ENCODE peak calls at places on chromosome 15, in six cellular contexts. O, D, M, S, W and U are unnamed samples.

GRCh38 chr15:31440754-31441298 is 114.2 kb downstream of the KLF13 start:
- DNase-seq in O (peak), D (peak), M (peak), S (peak), W (no peak), U (peak)

GRCh38 chr15:71096676-71097075 is 18.6 kb upstream of the THSD4 start:
- DNase-seq in O (no peak), D (no peak), M (no peak), S (no peak), W (no peak), U (no peak)

GRCh38 chr15:30030350-30030749 is 52.4 kb upstream of the GOLGA8J start:
- DNase-seq in O (no peak), D (peak), M (no peak), S (no peak), W (no peak), U (no peak)

GRCh38 chr15:47500823-47501222 is 216.5 kb upstream of the SEMA6D start:
- DNase-seq in O (no peak), D (no peak), M (no peak), S (no peak), W (no peak), U (no peak)

GRCh38 chr15:58952751-58953150 is 19.3 kb upstream of the SLTM start:
- DNase-seq in O (no peak), D (peak), M (no peak), S (peak), W (no peak), U (no peak)

GRCh38 chr15:41881925-41882688 is 11.7 kb downstream of the SPTBN5 start:
- DNase-seq in O (peak), D (no peak), M (no peak), S (peak), W (no peak), U (no peak)

GRCh38 chr15:61410656-61411055 is 181.6 kb upstream of the RORA start:
- DNase-seq in O (peak), D (peak), M (no peak), S (no peak), W (no peak), U (no peak)

GRCh38 chr15:23039917-23040281 is 530 bp upstream of the TUBGCP5 start:
- DNase-seq in O (no peak), D (no peak), M (no peak), S (no peak), W (no peak), U (no peak)

GRCh38 chr15:70806992-70807712 is 43.8 kb upstream of the UACA start:
- DNase-seq in O (no peak), D (peak), M (no peak), S (no peak), W (no peak), U (no peak)

GRCh38 chr15:101242160-101242998 is 9.5 kb downstream of the CHSY1 start:
- DNase-seq in O (peak), D (peak), M (peak), S (no peak), W (no peak), U (peak)

GRCh38 chr15:100733088-100733487 is 130.7 kb downstream of the ASB7 start:
- DNase-seq in O (peak), D (peak), M (no peak), S (no peak), W (no peak), U (no peak)

GRCh38 chr15:66785637-66786036 is 83.6 kb downstream of the SMAD6 start:
- DNase-seq in O (no peak), D (peak), M (no peak), S (no peak), W (no peak), U (no peak)

GRCh38 chr15:40789119-40789518 is 17.8 kb upstream of the ZFYVE19 start:
- DNase-seq in O (no peak), D (no peak), M (no peak), S (no peak), W (no peak), U (no peak)

GRCh38 chr15:85488997-85489396 is 108.6 kb downstream of the AKAP13 start:
- DNase-seq in O (no peak), D (no peak), M (no peak), S (no peak), W (no peak), U (peak)

GRCh38 chr15:90479656-90480055 is 50.1 kb upstream of the CRTC3 start:
- DNase-seq in O (no peak), D (no peak), M (no peak), S (no peak), W (peak), U (no peak)

GRCh38 chr15:79339588-79340314 is 28.8 kb downstream of the TMED3 start:
- DNase-seq in O (peak), D (peak), M (no peak), S (peak), W (no peak), U (no peak)

GRCh38 chr15:89899303-89899946 is 5.6 kb upstream of the AP3S2 start:
- DNase-seq in O (no peak), D (no peak), M (no peak), S (no peak), W (no peak), U (no peak)

GRCh38 chr15:70528270-70528706 is 235.1 kb downstream of the UACA start:
- DNase-seq in O (no peak), D (no peak), M (peak), S (no peak), W (no peak), U (peak)

GRCh38 chr15:79002631-79003030 is 57.8 kb upstream of the CTSH start:
- DNase-seq in O (peak), D (no peak), M (no peak), S (no peak), W (no peak), U (no peak)

GRCh38 chr15:101113114-101114005 is 138.5 kb downstream of the CHSY1 start:
- DNase-seq in O (no peak), D (no peak), M (no peak), S (no peak), W (no peak), U (no peak)

GRCh38 chr15:58077427-58077826 is 11.9 kb upstream of the ALDH1A2 start:
- DNase-seq in O (no peak), D (peak), M (no peak), S (peak), W (no peak), U (no peak)

GRCh38 chr15:71573599-71573998 is 236.8 kb upstream of the NR2E3 start:
- DNase-seq in O (no peak), D (no peak), M (no peak), S (no peak), W (no peak), U (no peak)

GRCh38 chr15:56683925-56684324 is 49.4 kb downstream of the ZNF280D start:
- DNase-seq in O (no peak), D (no peak), M (no peak), S (peak), W (no peak), U (no peak)

GRCh38 chr15:95929232-95929846 is 401.2 kb upstream of the NR2F2 start:
- DNase-seq in O (no peak), D (no peak), M (no peak), S (no peak), W (no peak), U (peak)

GRCh38 chr15:50138391-50138790 is 19.4 kb upstream of the ATP8B4 start:
- DNase-seq in O (no peak), D (peak), M (no peak), S (no peak), W (no peak), U (no peak)

GRCh38 chr15:32803631-32804030 is 85.8 kb downstream of the GREM1 start:
- DNase-seq in O (no peak), D (peak), M (no peak), S (no peak), W (no peak), U (no peak)

GRCh38 chr15:87746333-87746732 is 510.2 kb downstream of the NTRK3 start:
- DNase-seq in O (no peak), D (peak), M (no peak), S (no peak), W (no peak), U (no peak)

GRCh38 chr15:83284563-83285283 is at the start of gene BNC1:
- DNase-seq in O (no peak), D (no peak), M (no peak), S (peak), W (no peak), U (no peak)

GRCh38 chr15:85064710-85065109 is 83.1 kb downstream of the PDE8A start:
- DNase-seq in O (no peak), D (no peak), M (no peak), S (no peak), W (no peak), U (no peak)

GRCh38 chr15:58793862-58794261 is 22.8 kb downstream of the MINDY2 start:
- DNase-seq in O (no peak), D (no peak), M (no peak), S (no peak), W (peak), U (no peak)

GRCh38 chr15:39833515-39833981 is 50.9 kb upstream of the FSIP1 start:
- DNase-seq in O (peak), D (peak), M (no peak), S (no peak), W (no peak), U (no peak)

GRCh38 chr15:71444032-71444810 is 328.9 kb downstream of the THSD4 start:
- DNase-seq in O (no peak), D (no peak), M (no peak), S (no peak), W (no peak), U (no peak)

DNA sequence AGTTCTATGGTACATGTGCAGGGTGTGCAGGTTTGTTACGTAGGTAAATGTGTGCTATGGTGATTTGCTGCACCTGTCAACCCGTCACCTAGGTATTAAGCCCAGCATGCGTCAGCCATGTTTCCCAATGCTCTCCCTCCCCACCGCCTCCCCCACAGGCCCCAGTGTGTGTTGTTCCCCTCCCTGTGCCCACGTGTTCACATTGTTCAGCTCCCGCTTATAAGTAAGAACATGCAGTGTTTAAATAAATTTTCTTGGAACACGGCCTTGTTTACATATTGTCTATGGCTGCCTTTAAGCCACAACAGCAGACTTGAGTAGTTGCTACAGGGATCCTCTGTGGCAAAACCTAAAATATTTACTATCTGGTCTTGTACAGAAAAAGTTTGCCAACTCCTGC is 41.3 kb upstream of the CORO2B start:
- DNase-seq in O (no peak), D (no peak), M (no peak), S (no peak), W (no peak), U (no peak)
- H3K4me3 ChIP-seq in O (no peak), D (no peak), M (no peak), S (no peak), W (no peak), U (no peak)

GRCh38 chr15:64897345-64897985 is 14.2 kb upstream of the ANKDD1A start:
- DNase-seq in O (peak), D (peak), M (no peak), S (no peak), W (no peak), U (no peak)

GRCh38 chr15:64893481-64894394 is 18.0 kb upstream of the ANKDD1A start:
- DNase-seq in O (peak), D (peak), M (peak), S (peak), W (peak), U (peak)

GRCh38 chr15:64894395-64895056 is 17.2 kb upstream of the ANKDD1A start:
- DNase-seq in O (no peak), D (no peak), M (peak), S (no peak), W (no peak), U (peak)

GRCh38 chr15:64896371-64897069 is 15.2 kb upstream of the ANKDD1A start:
- DNase-seq in O (no peak), D (no peak), M (no peak), S (no peak), W (no peak), U (no peak)

GRCh38 chr15:64895285-64896065 is 16.2 kb upstream of the ANKDD1A start:
- DNase-seq in O (peak), D (peak), M (peak), S (no peak), W (no peak), U (peak)
- H3K4me3 ChIP-seq in O (peak), D (no peak), M (peak), S (no peak), W (no peak), U (peak)

DNA sequence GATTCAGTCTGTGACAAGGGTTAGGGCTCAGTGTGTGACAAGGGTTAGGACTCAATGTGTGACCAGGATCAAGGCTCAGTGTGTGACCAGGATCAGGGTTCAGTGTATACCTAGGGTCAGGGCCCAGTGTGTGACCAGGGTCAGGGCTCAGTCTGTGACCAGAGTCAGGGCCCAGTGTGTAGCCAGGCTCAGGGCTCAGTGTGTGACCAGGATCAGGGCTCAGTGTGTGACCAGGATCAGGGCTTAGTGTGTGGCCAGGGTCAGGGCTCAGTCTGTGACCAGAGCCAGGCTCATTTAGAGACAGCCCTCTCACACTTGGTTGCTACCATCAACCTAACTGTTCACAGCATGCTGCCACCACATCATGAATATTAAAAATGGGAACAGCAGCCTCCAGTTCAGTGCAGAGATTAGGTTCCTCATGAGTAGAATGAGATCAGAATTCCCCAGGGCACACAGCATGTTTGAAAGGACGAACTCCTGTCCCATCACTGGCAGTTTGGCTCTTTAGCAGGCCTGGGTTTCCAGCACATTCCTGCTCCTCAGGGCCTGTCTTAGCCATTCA is 24.3 kb downstream of the LOXL1 start:
- DNase-seq in O (no peak), D (peak), M (no peak), S (no peak), W (no peak), U (no peak)
- H3K4me3 ChIP-seq in O (no peak), D (no peak), M (no peak), S (no peak), W (no peak), U (no peak)

DNA sequence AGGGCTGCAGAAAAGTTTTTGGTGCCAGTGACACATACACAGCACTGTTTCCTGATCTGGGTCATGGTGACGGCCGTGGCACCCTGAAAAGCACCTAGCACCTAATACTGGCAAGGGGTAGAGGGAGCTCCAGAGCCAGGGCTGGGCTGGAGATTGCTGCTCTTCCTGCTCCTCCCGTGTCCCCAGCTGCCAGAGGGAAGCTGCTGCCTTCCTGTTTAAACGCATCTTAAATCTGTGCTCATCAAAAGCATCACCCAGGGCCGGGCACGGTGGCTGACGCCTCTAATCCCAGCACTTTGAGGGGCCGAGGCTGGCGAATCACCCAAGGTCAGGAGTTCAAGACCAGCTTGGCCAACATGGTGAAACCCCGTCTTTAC is 156.7 kb upstream of the MEF2A start:
- DNase-seq in O (peak), D (peak), M (peak), S (peak), W (no peak), U (no peak)
- H3K4me3 ChIP-seq in O (no peak), D (no peak), M (no peak), S (no peak), W (no peak), U (no peak)